ENCODE peak calls at places on chromosomes 12 and 14, in ten cellular contexts. One of them, this sample, is unnamed.

GRCh38 chr14:100341301-100342031 is 18.3 kb downstream of the SLC25A47 start:
- DNase-seq in NB4: peak
- DNase-seq in A549: peak
- DNase-seq in astrocyte of the spinal cord: peak
- DNase-seq in neural progenitor cell: no peak
- DNase-seq in fibroblast of lung: peak
- DNase-seq in MG63: peak
- DNase-seq in right lobe of liver: no peak
- DNase-seq in ovary: no peak
- DNase-seq in cardiac muscle cell: peak
- DNase-seq in this sample: peak

GRCh38 chr12:20627001-20627588 is 68.0 kb upstream of the SLCO1C1 start:
- DNase-seq in NB4: peak
- DNase-seq in A549: no peak
- DNase-seq in astrocyte of the spinal cord: no peak
- DNase-seq in neural progenitor cell: no peak
- DNase-seq in fibroblast of lung: no peak
- DNase-seq in MG63: no peak
- DNase-seq in right lobe of liver: no peak
- DNase-seq in ovary: no peak
- DNase-seq in cardiac muscle cell: no peak
- DNase-seq in this sample: no peak

GRCh38 chr14:92597873-92598548 is 84.4 kb downstream of the RIN3 start:
- DNase-seq in NB4: no peak
- DNase-seq in A549: no peak
- DNase-seq in astrocyte of the spinal cord: no peak
- DNase-seq in neural progenitor cell: no peak
- DNase-seq in fibroblast of lung: no peak
- DNase-seq in MG63: no peak
- DNase-seq in right lobe of liver: no peak
- DNase-seq in ovary: no peak
- DNase-seq in cardiac muscle cell: no peak
- DNase-seq in this sample: no peak

GRCh38 chr12:65695077-65695865 is 129.0 kb upstream of the HMGA2 start:
- DNase-seq in NB4: no peak
- DNase-seq in A549: peak
- DNase-seq in astrocyte of the spinal cord: peak
- DNase-seq in neural progenitor cell: no peak
- DNase-seq in fibroblast of lung: peak
- DNase-seq in MG63: peak
- DNase-seq in right lobe of liver: peak
- DNase-seq in ovary: peak
- DNase-seq in cardiac muscle cell: peak
- DNase-seq in this sample: peak

GRCh38 chr14:22159049-22159448 is 430.0 kb downstream of the DAD1 start:
- DNase-seq in NB4: peak
- DNase-seq in A549: no peak
- DNase-seq in astrocyte of the spinal cord: peak
- DNase-seq in neural progenitor cell: no peak
- DNase-seq in fibroblast of lung: peak
- DNase-seq in MG63: no peak
- DNase-seq in right lobe of liver: no peak
- DNase-seq in ovary: no peak
- DNase-seq in cardiac muscle cell: no peak
- DNase-seq in this sample: no peak

GRCh38 chr12:54988402-54989054 is 4.0 kb upstream of the TESPA1 start:
- DNase-seq in NB4: no peak
- DNase-seq in A549: no peak
- DNase-seq in astrocyte of the spinal cord: peak
- DNase-seq in neural progenitor cell: no peak
- DNase-seq in fibroblast of lung: peak
- DNase-seq in MG63: peak
- DNase-seq in right lobe of liver: peak
- DNase-seq in ovary: peak
- DNase-seq in cardiac muscle cell: peak
- DNase-seq in this sample: peak

GRCh38 chr12:54257332-54257731 is 22.6 kb downstream of the CBX5 start:
- DNase-seq in NB4: no peak
- DNase-seq in A549: no peak
- DNase-seq in astrocyte of the spinal cord: no peak
- DNase-seq in neural progenitor cell: no peak
- DNase-seq in fibroblast of lung: no peak
- DNase-seq in MG63: no peak
- DNase-seq in right lobe of liver: no peak
- DNase-seq in ovary: no peak
- DNase-seq in cardiac muscle cell: no peak
- DNase-seq in this sample: no peak

GRCh38 chr14:79043194-79043889 is 873.2 kb downstream of the NRXN3 start:
- DNase-seq in NB4: peak
- DNase-seq in A549: no peak
- DNase-seq in astrocyte of the spinal cord: no peak
- DNase-seq in neural progenitor cell: no peak
- DNase-seq in fibroblast of lung: no peak
- DNase-seq in MG63: no peak
- DNase-seq in right lobe of liver: no peak
- DNase-seq in ovary: no peak
- DNase-seq in cardiac muscle cell: no peak
- DNase-seq in this sample: no peak

GRCh38 chr12:58503731-58504520 is 416.4 kb downstream of the LRIG3 start:
- DNase-seq in NB4: no peak
- DNase-seq in A549: peak
- DNase-seq in astrocyte of the spinal cord: no peak
- DNase-seq in neural progenitor cell: no peak
- DNase-seq in fibroblast of lung: peak
- DNase-seq in MG63: no peak
- DNase-seq in right lobe of liver: no peak
- DNase-seq in ovary: no peak
- DNase-seq in cardiac muscle cell: peak
- DNase-seq in this sample: no peak

GRCh38 chr14:94571395-94571794 is 9.8 kb upstream of the SERPINA5 start:
- DNase-seq in NB4: no peak
- DNase-seq in A549: no peak
- DNase-seq in astrocyte of the spinal cord: peak
- DNase-seq in neural progenitor cell: no peak
- DNase-seq in fibroblast of lung: peak
- DNase-seq in MG63: no peak
- DNase-seq in right lobe of liver: no peak
- DNase-seq in ovary: no peak
- DNase-seq in cardiac muscle cell: peak
- DNase-seq in this sample: no peak

GRCh38 chr12:110921262-110921661 is 883 bp upstream of the MYL2 start:
- DNase-seq in NB4: no peak
- DNase-seq in A549: peak
- DNase-seq in astrocyte of the spinal cord: peak
- DNase-seq in neural progenitor cell: no peak
- DNase-seq in fibroblast of lung: peak
- DNase-seq in MG63: peak
- DNase-seq in right lobe of liver: no peak
- DNase-seq in ovary: no peak
- DNase-seq in cardiac muscle cell: peak
- DNase-seq in this sample: no peak

GRCh38 chr12:15846887-15847286 is 35.3 kb upstream of the STRAP start:
- DNase-seq in NB4: no peak
- DNase-seq in A549: no peak
- DNase-seq in astrocyte of the spinal cord: no peak
- DNase-seq in neural progenitor cell: no peak
- DNase-seq in fibroblast of lung: peak
- DNase-seq in MG63: peak
- DNase-seq in right lobe of liver: no peak
- DNase-seq in ovary: no peak
- DNase-seq in cardiac muscle cell: peak
- DNase-seq in this sample: no peak

GRCh38 chr14:94816113-94816512 is 46.2 kb upstream of the GSC start:
- DNase-seq in NB4: no peak
- DNase-seq in A549: peak
- DNase-seq in astrocyte of the spinal cord: no peak
- DNase-seq in neural progenitor cell: peak
- DNase-seq in fibroblast of lung: no peak
- DNase-seq in MG63: no peak
- DNase-seq in right lobe of liver: no peak
- DNase-seq in ovary: no peak
- DNase-seq in cardiac muscle cell: no peak
- DNase-seq in this sample: no peak

GRCh38 chr14:103126873-103127304 is 3.6 kb downstream of the TNFAIP2 start:
- DNase-seq in NB4: no peak
- DNase-seq in A549: no peak
- DNase-seq in astrocyte of the spinal cord: no peak
- DNase-seq in neural progenitor cell: peak
- DNase-seq in fibroblast of lung: peak
- DNase-seq in MG63: no peak
- DNase-seq in right lobe of liver: peak
- DNase-seq in ovary: peak
- DNase-seq in cardiac muscle cell: peak
- DNase-seq in this sample: no peak

GRCh38 chr14:72439707-72440106 is 454.2 kb downstream of the DPF3 start:
- DNase-seq in NB4: peak
- DNase-seq in A549: no peak
- DNase-seq in astrocyte of the spinal cord: no peak
- DNase-seq in neural progenitor cell: no peak
- DNase-seq in fibroblast of lung: no peak
- DNase-seq in MG63: no peak
- DNase-seq in right lobe of liver: no peak
- DNase-seq in ovary: no peak
- DNase-seq in cardiac muscle cell: no peak
- DNase-seq in this sample: peak

GRCh38 chr14:76867536-76868452 is 41.6 kb downstream of the LRRC74A start:
- DNase-seq in NB4: peak
- DNase-seq in A549: no peak
- DNase-seq in astrocyte of the spinal cord: no peak
- DNase-seq in neural progenitor cell: no peak
- DNase-seq in fibroblast of lung: no peak
- DNase-seq in MG63: no peak
- DNase-seq in right lobe of liver: no peak
- DNase-seq in ovary: no peak
- DNase-seq in cardiac muscle cell: no peak
- DNase-seq in this sample: peak

GRCh38 chr14:104968541-104969401 is 9.4 kb downstream of the AHNAK2 start:
- DNase-seq in NB4: peak
- DNase-seq in A549: peak
- DNase-seq in astrocyte of the spinal cord: no peak
- DNase-seq in neural progenitor cell: peak
- DNase-seq in fibroblast of lung: peak
- DNase-seq in MG63: no peak
- DNase-seq in right lobe of liver: peak
- DNase-seq in ovary: peak
- DNase-seq in cardiac muscle cell: peak
- DNase-seq in this sample: no peak

GRCh38 chr14:71119075-71119474 is 211.8 kb downstream of the PCNX1 start:
- DNase-seq in NB4: no peak
- DNase-seq in A549: no peak
- DNase-seq in astrocyte of the spinal cord: no peak
- DNase-seq in neural progenitor cell: no peak
- DNase-seq in fibroblast of lung: peak
- DNase-seq in MG63: no peak
- DNase-seq in right lobe of liver: no peak
- DNase-seq in ovary: no peak
- DNase-seq in cardiac muscle cell: no peak
- DNase-seq in this sample: no peak

GRCh38 chr12:30138483-30138882 is 354.7 kb upstream of the TMTC1 start:
- DNase-seq in NB4: no peak
- DNase-seq in A549: no peak
- DNase-seq in astrocyte of the spinal cord: no peak
- DNase-seq in neural progenitor cell: peak
- DNase-seq in fibroblast of lung: peak
- DNase-seq in MG63: no peak
- DNase-seq in right lobe of liver: no peak
- DNase-seq in ovary: no peak
- DNase-seq in cardiac muscle cell: peak
- DNase-seq in this sample: no peak
- H3K4me3 ChIP-seq in NB4: no peak
- H3K4me3 ChIP-seq in A549: no peak
- H3K4me3 ChIP-seq in astrocyte of the spinal cord: no peak
- H3K4me3 ChIP-seq in neural progenitor cell: no peak
- H3K4me3 ChIP-seq in fibroblast of lung: no peak
- H3K4me3 ChIP-seq in MG63: no peak
- H3K4me3 ChIP-seq in right lobe of liver: no peak
- H3K4me3 ChIP-seq in ovary: no peak
- H3K4me3 ChIP-seq in cardiac muscle cell: no peak
- H3K4me3 ChIP-seq in this sample: no peak

GRCh38 chr12:116278667-116279066 is 1.2 kb upstream of the MED13L start:
- DNase-seq in NB4: peak
- DNase-seq in A549: no peak
- DNase-seq in astrocyte of the spinal cord: no peak
- DNase-seq in neural progenitor cell: no peak
- DNase-seq in fibroblast of lung: no peak
- DNase-seq in MG63: no peak
- DNase-seq in right lobe of liver: no peak
- DNase-seq in ovary: no peak
- DNase-seq in cardiac muscle cell: no peak
- DNase-seq in this sample: no peak
- H3K4me3 ChIP-seq in NB4: no peak
- H3K4me3 ChIP-seq in A549: no peak
- H3K4me3 ChIP-seq in astrocyte of the spinal cord: no peak
- H3K4me3 ChIP-seq in neural progenitor cell: no peak
- H3K4me3 ChIP-seq in fibroblast of lung: no peak
- H3K4me3 ChIP-seq in MG63: no peak
- H3K4me3 ChIP-seq in right lobe of liver: no peak
- H3K4me3 ChIP-seq in ovary: no peak
- H3K4me3 ChIP-seq in cardiac muscle cell: no peak
- H3K4me3 ChIP-seq in this sample: no peak

DNA sequence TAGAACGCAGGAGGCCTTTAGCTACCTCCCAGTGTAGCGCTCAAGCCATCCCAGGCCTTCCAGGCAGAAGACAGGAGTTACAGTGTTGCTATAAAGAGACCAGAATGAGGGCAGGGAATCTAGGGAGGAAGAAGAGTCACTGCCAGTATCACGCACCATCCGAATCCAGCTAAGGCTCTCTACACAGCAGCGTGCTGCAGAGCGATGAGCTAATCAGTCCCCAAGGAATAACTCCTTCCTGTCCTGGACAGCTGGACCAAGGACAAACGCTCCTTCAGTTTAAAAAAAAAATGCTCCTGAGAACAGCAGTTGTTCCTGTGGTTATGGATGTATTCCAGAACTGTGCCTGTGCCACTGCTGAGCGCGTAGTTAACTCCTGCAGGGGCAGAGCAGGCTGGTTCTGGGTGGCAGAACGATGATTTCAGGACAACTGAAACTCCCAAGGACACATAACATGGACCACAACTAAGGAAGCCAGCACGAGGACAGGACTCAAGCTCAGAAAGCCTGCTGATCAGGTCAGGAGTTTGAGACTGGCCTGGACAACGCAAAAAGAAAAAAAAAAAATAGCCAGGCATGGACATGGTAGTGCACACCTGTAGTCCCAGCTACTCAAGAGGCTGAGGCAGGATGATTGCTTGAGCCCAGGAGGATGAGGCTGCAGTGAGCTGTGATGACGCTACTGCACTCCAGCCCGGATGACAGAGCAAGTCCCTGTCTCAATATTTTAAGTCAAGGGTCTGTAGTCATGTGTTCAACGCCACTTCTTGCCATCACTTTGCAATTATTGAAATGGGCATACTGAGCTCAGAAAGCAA is 2.6 kb downstream of the IFFO1 start:
- DNase-seq in NB4: peak
- DNase-seq in A549: no peak
- DNase-seq in astrocyte of the spinal cord: peak
- DNase-seq in neural progenitor cell: no peak
- DNase-seq in fibroblast of lung: peak
- DNase-seq in MG63: peak
- DNase-seq in right lobe of liver: no peak
- DNase-seq in ovary: no peak
- DNase-seq in cardiac muscle cell: peak
- DNase-seq in this sample: no peak
- H3K4me3 ChIP-seq in NB4: peak
- H3K4me3 ChIP-seq in A549: no peak
- H3K4me3 ChIP-seq in astrocyte of the spinal cord: no peak
- H3K4me3 ChIP-seq in neural progenitor cell: peak
- H3K4me3 ChIP-seq in fibroblast of lung: peak
- H3K4me3 ChIP-seq in MG63: peak
- H3K4me3 ChIP-seq in right lobe of liver: no peak
- H3K4me3 ChIP-seq in ovary: no peak
- H3K4me3 ChIP-seq in cardiac muscle cell: no peak
- H3K4me3 ChIP-seq in this sample: peak

GRCh38 chr14:65045691-65046090 is 56.6 kb downstream of the MAX start:
- DNase-seq in NB4: peak
- DNase-seq in A549: no peak
- DNase-seq in astrocyte of the spinal cord: no peak
- DNase-seq in neural progenitor cell: no peak
- DNase-seq in fibroblast of lung: no peak
- DNase-seq in MG63: no peak
- DNase-seq in right lobe of liver: no peak
- DNase-seq in ovary: no peak
- DNase-seq in cardiac muscle cell: no peak
- DNase-seq in this sample: no peak
- H3K4me3 ChIP-seq in NB4: no peak
- H3K4me3 ChIP-seq in A549: no peak
- H3K4me3 ChIP-seq in astrocyte of the spinal cord: no peak
- H3K4me3 ChIP-seq in neural progenitor cell: no peak
- H3K4me3 ChIP-seq in fibroblast of lung: no peak
- H3K4me3 ChIP-seq in MG63: no peak
- H3K4me3 ChIP-seq in right lobe of liver: no peak
- H3K4me3 ChIP-seq in ovary: no peak
- H3K4me3 ChIP-seq in cardiac muscle cell: no peak
- H3K4me3 ChIP-seq in this sample: no peak

This sample was measured in GM12865.